ENCODE peak calls at places on chromosomes 12 and 14, in five cellular contexts. I is epithelial cell of esophagus, V is DND-41, G is fibroblast of lung, L is natural killer cell. E is an unnamed sample.
A peak's percentile ranks its signal among the peaks of the same experiment; 100 is the strongest.

GRCh38 chr12:87152084-87152483 is 877.1 kb downstream of the C12orf50 start:
- DNase-seq in I (peak; percentile 35), V (no peak), G (no peak), L (no peak), E (no peak)

GRCh38 chr14:59823190-59823589 is 47.4 kb downstream of the RTN1 start:
- DNase-seq in I (no peak), V (no peak), G (no peak), L (no peak), E (no peak)

GRCh38 chr12:50006754-50007442 is 18.4 kb downstream of the RACGAP1 start:
- DNase-seq in I (peak; percentile 21), V (no peak), G (no peak), L (no peak), E (no peak)

GRCh38 chr12:10641735-10642500 is 28.5 kb upstream of the MAGOHB start:
- DNase-seq in I (peak; percentile 86), V (no peak), G (peak; percentile 11), L (no peak), E (no peak)

GRCh38 chr12:12934556-12934955 is 17.4 kb downstream of the GPRC5D start:
- DNase-seq in I (no peak), V (no peak), G (no peak), L (no peak), E (no peak)

GRCh38 chr12:121255433-121255832 is 41.1 kb downstream of the CAMKK2 start:
- DNase-seq in I (no peak), V (no peak), G (no peak), L (no peak), E (no peak)

GRCh38 chr14:88551094-88551870 is 3.5 kb downstream of the PTPN21 start:
- DNase-seq in I (peak; percentile 88), V (no peak), G (peak; percentile 90), L (peak; percentile 49), E (peak; percentile 59)

GRCh38 chr12:111192657-111193056 is 176.2 kb downstream of the PHETA1 start:
- DNase-seq in I (peak; percentile 43), V (no peak), G (no peak), L (no peak), E (no peak)

GRCh38 chr14:104820669-104821228 is 19.8 kb downstream of the ZBTB42 start:
- DNase-seq in I (peak; percentile 80), V (no peak), G (peak; percentile 75), L (no peak), E (no peak)

GRCh38 chr12:12883369-12884001 is 7.9 kb upstream of the GPRC5A start:
- DNase-seq in I (peak; percentile 91), V (no peak), G (peak; percentile 46), L (no peak), E (no peak)

GRCh38 chr14:75561013-75561432 is 17.4 kb upstream of the FLVCR2 start:
- DNase-seq in I (peak; percentile 95), V (peak; percentile 51), G (peak; percentile 71), L (peak; percentile 26), E (peak; percentile 60)

GRCh38 chr14:59483360-59483759 is 848 bp downstream of the L3HYPDH start:
- DNase-seq in I (peak; percentile 52), V (no peak), G (peak; percentile 58), L (no peak), E (no peak)

GRCh38 chr12:38589310-38589632 is 272.7 kb downstream of the ALG10B start:
- DNase-seq in I (no peak), V (no peak), G (no peak), L (no peak), E (no peak)

GRCh38 chr12:80156306-80156705 is 57.0 kb downstream of the OTOGL start:
- DNase-seq in I (peak; percentile 15), V (no peak), G (no peak), L (no peak), E (no peak)

GRCh38 chr14:38143651-38144505 is 63.8 kb upstream of the SSTR1 start:
- DNase-seq in I (peak; percentile 7), V (no peak), G (peak; percentile 76), L (no peak), E (no peak)

GRCh38 chr14:39500253-39500652 is 68.0 kb upstream of the FBXO33 start:
- DNase-seq in I (no peak), V (no peak), G (no peak), L (no peak), E (no peak)

GRCh38 chr12:88946377-88946997 is 366.2 kb upstream of the KITLG start:
- DNase-seq in I (peak; percentile 69), V (no peak), G (peak; percentile 85), L (no peak), E (no peak)

GRCh38 chr12:107760207-107760816 is 625 bp downstream of the PRDM4 start:
- DNase-seq in I (peak; percentile 23), V (peak; percentile 43), G (no peak), L (peak; percentile 39), E (peak; percentile 50)

GRCh38 chr12:1083888-1084262 is 92.9 kb downstream of the ERC1 start:
- DNase-seq in I (no peak), V (no peak), G (peak; percentile 81), L (no peak), E (no peak)

GRCh38 chr14:95058491-95058890 is 98.8 kb downstream of the DICER1 start:
- DNase-seq in I (no peak), V (peak; percentile 77), G (no peak), L (no peak), E (no peak)
- TF ChIP-seq CTCF in I (no peak), V (no peak), G (no peak), L (no peak), E (no peak)

GRCh38 chr14:95895720-95896119 is 19.1 kb downstream of the TUNAR start:
- DNase-seq in I (no peak), V (peak; percentile 16), G (no peak), L (no peak), E (peak; percentile 53)
- TF ChIP-seq CTCF in I (peak; percentile 2), V (peak; percentile 44), G (no peak), L (no peak), E (no peak)

GRCh38 chr14:103279129-103280025 is 54.7 kb upstream of the EIF5 start:
- DNase-seq in I (no peak), V (no peak), G (no peak), L (no peak), E (no peak)

GRCh38 chr14:103282932-103283331 is 51.1 kb upstream of the EIF5 start:
- DNase-seq in I (no peak), V (no peak), G (no peak), L (no peak), E (no peak)

GRCh38 chr14:103280278-103280917 is 53.6 kb upstream of the EIF5 start:
- DNase-seq in I (no peak), V (no peak), G (no peak), L (no peak), E (no peak)

GRCh38 chr14:103283916-103284315 is 50.1 kb upstream of the EIF5 start:
- DNase-seq in I (no peak), V (no peak), G (no peak), L (no peak), E (no peak)

DNA sequence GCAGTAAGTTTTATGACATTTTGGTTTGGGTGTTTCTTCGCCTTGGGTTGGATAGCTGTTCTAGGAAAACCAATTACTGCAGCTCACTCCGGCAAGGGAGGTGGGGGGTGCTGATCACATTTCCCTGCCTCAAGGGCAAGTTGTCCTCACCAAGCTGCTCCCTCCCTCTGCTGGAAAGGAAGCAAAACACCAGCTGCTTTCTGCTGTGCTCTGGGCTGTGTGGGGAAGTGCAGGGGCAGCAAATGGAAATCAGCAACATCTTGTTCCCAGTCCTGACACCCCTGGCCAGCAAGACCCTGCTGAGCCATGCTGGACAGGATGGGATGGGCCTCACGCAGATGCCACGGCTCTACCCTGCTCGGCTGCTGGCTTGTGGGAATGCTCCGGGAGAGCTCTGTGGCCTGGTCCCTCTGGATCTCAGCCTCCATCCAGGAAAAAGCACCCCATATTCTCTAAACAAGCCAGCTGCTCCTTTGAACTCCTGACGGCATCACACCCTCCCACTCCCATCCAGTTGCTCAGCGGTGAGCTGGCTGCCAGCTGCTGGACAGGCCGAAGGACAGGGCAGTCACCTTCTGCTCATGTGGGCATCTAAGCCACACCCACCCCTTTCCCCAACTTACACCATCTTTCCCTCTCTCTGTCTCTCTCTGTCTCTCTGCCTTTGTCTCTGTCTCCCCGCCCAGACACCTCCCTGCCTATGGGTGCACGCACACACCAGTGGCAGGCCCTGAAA is 52.4 kb upstream of the EIF5 start:
- DNase-seq in I (peak; percentile 30), V (no peak), G (peak; percentile 63), L (no peak), E (no peak)
- TF ChIP-seq CTCF in I (peak; percentile 36), V (no peak), G (peak; percentile 76), L (no peak), E (no peak)

DNA sequence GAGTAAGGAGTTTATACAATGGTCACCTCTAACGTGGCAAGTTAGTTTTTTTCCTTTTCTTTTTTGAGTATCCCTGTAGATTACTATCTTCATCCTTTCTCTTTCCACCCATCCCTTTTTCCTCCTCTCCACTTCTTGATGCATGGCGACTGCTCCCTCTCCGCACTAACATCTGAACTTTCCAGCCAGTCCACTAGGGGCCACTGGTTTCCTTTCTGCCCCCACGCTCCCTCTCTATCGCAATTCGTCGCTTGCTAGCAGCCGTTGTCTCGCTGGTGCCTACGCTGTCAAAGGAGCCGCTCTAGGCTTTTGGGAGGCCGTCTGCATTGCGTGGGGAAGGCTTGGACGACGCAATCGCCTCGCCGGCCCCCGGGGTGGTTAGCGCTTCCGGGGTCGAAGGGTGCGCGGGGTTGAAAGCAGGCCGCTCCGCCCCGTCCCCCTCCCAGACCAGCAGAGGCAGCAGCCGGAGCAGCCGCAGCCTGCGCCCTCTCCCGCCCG is at the start of gene PCBP2:
- DNase-seq in I (peak; percentile 100), V (peak; percentile 99), G (peak; percentile 100), L (peak; percentile 93), E (peak; percentile 97)
- TF ChIP-seq CTCF in I (peak; percentile 88), V (peak; percentile 97), G (peak; percentile 90), L (peak; percentile 85), E (peak; percentile 91)

GRCh38 chr14:99575043-99576023 is 28.7 kb downstream of the CCDC85C start:
- DNase-seq in I (peak; percentile 87), V (peak; percentile 21), G (no peak), L (no peak), E (no peak)
- TF ChIP-seq CTCF in I (peak; percentile 39), V (peak; percentile 40), G (no peak), L (no peak), E (no peak)

GRCh38 chr14:100076630-100077029 is 11.4 kb downstream of the EVL start:
- DNase-seq in I (peak; percentile 75), V (peak; percentile 32), G (peak; percentile 78), L (no peak), E (no peak)

GRCh38 chr14:100074431-100075100 is 9.3 kb downstream of the EVL start:
- DNase-seq in I (no peak), V (peak; percentile 58), G (no peak), L (peak; percentile 25), E (no peak)

GRCh38 chr14:100077441-100077840 is 12.2 kb downstream of the EVL start:
- DNase-seq in I (no peak), V (peak; percentile 46), G (no peak), L (no peak), E (no peak)

GRCh38 chr14:100078216-100078780 is 13.1 kb downstream of the EVL start:
- DNase-seq in I (no peak), V (peak; percentile 76), G (no peak), L (no peak), E (no peak)

DNA sequence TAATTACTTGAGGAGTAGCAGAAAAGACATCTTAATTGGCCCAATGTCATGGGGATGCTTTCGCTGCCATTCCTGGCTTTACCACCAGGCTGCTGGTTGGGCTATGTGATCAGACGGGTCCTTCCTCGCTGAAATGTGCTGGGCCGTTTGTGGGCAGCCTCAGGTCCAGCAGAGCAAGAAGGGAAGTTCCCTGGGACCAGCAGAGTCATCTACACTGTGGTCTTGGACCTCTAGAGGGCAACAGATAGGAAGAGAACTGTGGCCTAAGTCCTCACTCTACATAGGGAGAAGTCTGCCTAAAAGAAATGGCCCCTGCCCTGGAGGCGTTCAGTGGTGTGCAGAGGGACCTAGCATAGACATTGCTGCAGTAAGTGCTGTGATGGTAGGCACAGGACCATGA is 10.9 kb downstream of the EVL start:
- DNase-seq in I (no peak), V (peak; percentile 56), G (peak; percentile 14), L (peak; percentile 39), E (peak; percentile 62)
- TF ChIP-seq CTCF in I (peak; percentile 18), V (peak; percentile 61), G (no peak), L (peak; percentile 48), E (no peak)